ENCODE peak calls at places on chromosomes 12 and 14, in ten cellular contexts. X is CD8-positive, alpha-beta T cell; M is mammary epithelial cell; F is gastrocnemius medialis; S is brain microvascular endothelial cell; Z is fibroblast of pulmonary artery; P is psoas muscle; E is lung; O is OCI-LY7; R is AG10803. I is an unnamed sample.

GRCh38 chr12:106522708-106523107 is 60.1 kb upstream of the RFX4 start:
- DNase-seq in X (no peak), M (peak), F (no peak), S (no peak), Z (no peak), P (no peak), E (no peak), O (no peak), R (no peak), I (no peak)

GRCh38 chr12:80041691-80042090 is 57.6 kb upstream of the OTOGL start:
- DNase-seq in X (no peak), M (peak), F (no peak), S (no peak), Z (peak), P (no peak), E (no peak), O (no peak), R (peak), I (peak)

GRCh38 chr12:49059385-49060232 is 985 bp downstream of the KMT2D start:
- DNase-seq in X (peak), M (peak), F (no peak), S (peak), Z (peak), P (no peak), E (no peak), O (peak), R (peak), I (no peak)

GRCh38 chr12:49923878-49924610 is 20.3 kb upstream of the FAIM2 start:
- DNase-seq in X (no peak), M (no peak), F (no peak), S (no peak), Z (no peak), P (peak), E (no peak), O (no peak), R (no peak), I (no peak)

GRCh38 chr12:77980782-77981181 is 150.1 kb downstream of the NAV3 start:
- DNase-seq in X (no peak), M (no peak), F (no peak), S (no peak), Z (no peak), P (no peak), E (no peak), O (no peak), R (peak), I (no peak)

GRCh38 chr12:95700316-95700785 is 90.2 kb downstream of the NTN4 start:
- DNase-seq in X (no peak), M (peak), F (peak), S (peak), Z (peak), P (no peak), E (no peak), O (no peak), R (peak), I (peak)

GRCh38 chr14:31943861-31944255 is 133.2 kb upstream of the ARHGAP5 start:
- DNase-seq in X (no peak), M (no peak), F (no peak), S (no peak), Z (no peak), P (no peak), E (no peak), O (no peak), R (no peak), I (no peak)

GRCh38 chr12:81811778-81812125 is 52.6 kb upstream of the PPFIA2 start:
- DNase-seq in X (no peak), M (no peak), F (no peak), S (no peak), Z (no peak), P (no peak), E (no peak), O (no peak), R (no peak), I (no peak)

GRCh38 chr12:29943683-29944082 is 159.9 kb upstream of the TMTC1 start:
- DNase-seq in X (no peak), M (no peak), F (no peak), S (no peak), Z (peak), P (no peak), E (no peak), O (no peak), R (no peak), I (no peak)

GRCh38 chr12:113678222-113678621 is 206.6 kb upstream of the LHX5 start:
- DNase-seq in X (no peak), M (peak), F (no peak), S (no peak), Z (no peak), P (no peak), E (no peak), O (no peak), R (no peak), I (no peak)

GRCh38 chr12:3251067-3251466 is 173.9 kb downstream of the TSPAN9 start:
- DNase-seq in X (no peak), M (no peak), F (peak), S (no peak), Z (no peak), P (peak), E (no peak), O (no peak), R (no peak), I (no peak)

GRCh38 chr12:91037301-91037700 is 20.5 kb downstream of the KERA start:
- DNase-seq in X (no peak), M (no peak), F (no peak), S (no peak), Z (no peak), P (no peak), E (no peak), O (no peak), R (peak), I (peak)

GRCh38 chr12:100184549-100184948 is 16.1 kb upstream of the ACTR6 start:
- DNase-seq in X (no peak), M (no peak), F (no peak), S (no peak), Z (no peak), P (no peak), E (no peak), O (no peak), R (peak), I (no peak)

DNA sequence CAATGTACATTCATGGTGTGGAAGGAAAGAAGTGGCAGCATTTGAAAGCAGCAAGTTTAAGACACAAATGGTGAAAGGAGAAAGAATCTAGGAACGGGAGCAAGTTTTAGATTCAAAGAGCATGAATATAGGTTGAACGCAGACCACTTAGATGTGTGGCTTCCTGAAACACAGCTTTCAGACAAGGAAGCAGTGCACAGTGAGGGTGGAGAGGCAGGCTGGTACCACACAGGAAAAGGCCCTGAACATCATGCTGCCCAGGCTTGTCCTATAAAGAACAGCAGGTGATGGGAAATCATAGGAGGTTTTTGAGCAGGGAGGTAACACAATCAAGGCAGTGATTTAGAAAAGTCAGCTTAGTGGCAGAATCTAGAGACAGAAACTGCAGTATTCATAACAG is 35.6 kb downstream of the GNS start:
- DNase-seq in X (no peak), M (no peak), F (no peak), S (no peak), Z (no peak), P (no peak), E (no peak), O (no peak), R (no peak), I (no peak)
- TF ChIP-seq CTCF in X (no peak), M (no peak), F (no peak), S (no peak), Z (no peak), P (no peak), E (no peak), O (no peak), R (no peak), I (no peak)

DNA sequence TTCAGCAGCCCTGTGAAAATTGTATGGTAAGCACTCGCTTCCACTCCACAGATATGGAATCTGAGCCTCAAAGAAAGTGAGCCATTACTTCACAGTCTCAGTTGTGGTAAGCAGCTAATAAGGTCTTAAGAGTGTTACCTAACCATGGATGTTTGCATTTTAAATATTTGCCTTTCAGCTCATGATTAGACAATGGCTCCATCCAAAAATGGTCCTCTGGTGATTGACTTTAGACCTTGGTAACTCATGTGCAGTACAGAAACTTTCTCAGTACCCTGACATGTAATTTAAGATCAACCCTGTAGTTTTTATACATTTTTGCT is 1.8 kb downstream of the A2M start:
- DNase-seq in X (no peak), M (no peak), F (no peak), S (no peak), Z (no peak), P (no peak), E (no peak), O (no peak), R (no peak), I (no peak)
- H3K4me3 ChIP-seq in X (no peak), M (no peak), F (peak), S (no peak), Z (no peak), P (peak), E (peak), O (no peak), R (no peak), I (no peak)

GRCh38 chr12:19574606-19575005 is 135.3 kb downstream of the AEBP2 start:
- DNase-seq in X (no peak), M (no peak), F (no peak), S (no peak), Z (no peak), P (no peak), E (no peak), O (peak), R (no peak), I (no peak)
- TF ChIP-seq CTCF in X (no peak), M (peak), F (no peak), S (peak), Z (no peak), P (no peak), E (no peak), O (peak), R (peak), I (peak)

DNA sequence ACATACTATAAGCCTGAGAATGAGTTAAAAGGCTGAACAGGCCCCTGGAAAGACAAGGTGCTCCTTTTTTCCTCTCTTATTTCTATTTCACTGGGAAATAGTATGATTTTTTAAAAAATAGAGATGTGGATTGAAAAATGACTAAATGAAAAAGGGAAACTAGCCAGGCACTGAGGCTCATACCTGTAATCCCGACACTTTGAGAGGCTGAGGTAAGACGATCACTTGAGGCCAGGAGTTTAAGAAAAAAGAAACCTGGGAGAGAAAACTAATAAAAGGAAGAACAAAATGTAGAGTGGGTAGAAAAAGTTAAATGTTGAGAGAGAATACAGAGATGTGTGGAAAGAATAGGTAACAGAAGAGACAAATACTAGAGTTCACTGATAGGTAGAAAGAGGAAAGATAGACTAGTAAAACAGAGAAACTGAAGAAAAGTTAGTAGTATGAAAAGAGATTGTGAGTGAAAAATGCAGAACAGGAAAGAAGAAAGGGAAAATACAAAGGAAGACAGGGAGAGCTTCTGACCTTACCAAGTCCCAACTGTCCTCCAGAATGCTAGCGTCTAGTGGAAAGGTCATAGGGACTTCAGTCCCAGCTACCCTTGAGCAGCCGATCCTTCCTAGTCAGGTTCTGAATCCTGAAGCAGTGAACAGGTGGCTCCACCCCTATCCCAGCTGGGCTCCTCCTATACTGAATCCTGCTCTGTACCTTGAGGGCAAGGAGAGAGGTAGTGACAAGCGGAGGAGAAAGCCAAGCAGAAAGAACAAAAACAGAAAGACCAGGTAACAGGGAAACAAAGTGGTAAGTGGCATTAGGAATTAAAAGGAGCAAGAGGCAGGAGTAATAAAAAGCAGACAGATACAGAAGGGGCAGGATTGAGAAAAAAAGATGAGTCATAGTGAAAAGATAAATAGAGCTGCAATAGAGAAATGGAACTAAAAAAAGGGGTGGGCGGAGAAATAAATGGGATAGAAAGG is 7.3 kb downstream of the TMEM116 start:
- DNase-seq in X (no peak), M (peak), F (no peak), S (no peak), Z (no peak), P (no peak), E (peak), O (no peak), R (no peak), I (no peak)
- H3K4me3 ChIP-seq in X (no peak), M (peak), F (peak), S (no peak), Z (no peak), P (peak), E (no peak), O (no peak), R (no peak), I (no peak)

DNA sequence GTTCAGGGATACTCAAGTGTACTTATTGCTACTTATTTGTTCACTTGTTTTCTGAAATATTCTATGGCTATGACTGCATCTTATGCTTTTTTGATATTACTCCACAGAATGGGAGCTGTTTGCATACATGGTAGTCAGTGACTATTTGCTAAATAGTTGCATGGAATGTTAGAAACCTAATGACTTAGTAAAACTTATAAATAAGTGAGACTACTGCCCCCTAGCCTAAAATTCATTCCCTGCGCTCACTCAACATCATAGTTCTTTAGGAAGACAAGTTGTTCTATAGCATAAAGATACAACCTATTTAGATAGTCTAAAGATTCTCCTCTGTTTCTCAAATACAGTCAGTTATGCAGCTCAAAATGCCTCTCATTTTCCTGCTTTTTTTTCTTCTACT is 305.5 kb downstream of the CEP128 start:
- DNase-seq in X (no peak), M (no peak), F (no peak), S (peak), Z (peak), P (no peak), E (no peak), O (peak), R (peak), I (no peak)
- TF ChIP-seq CTCF in X (no peak), M (peak), F (no peak), S (no peak), Z (peak), P (no peak), E (no peak), O (peak), R (peak), I (peak)

GRCh38 chr12:133203344-133204263 is 22.3 kb downstream of the ZNF268 start:
- DNase-seq in X (no peak), M (no peak), F (no peak), S (no peak), Z (peak), P (no peak), E (no peak), O (peak), R (peak), I (no peak)

GRCh38 chr12:133206390-133206789 is 25.1 kb downstream of the ZNF268 start:
- DNase-seq in X (no peak), M (no peak), F (no peak), S (no peak), Z (no peak), P (no peak), E (no peak), O (no peak), R (no peak), I (no peak)

GRCh38 chr12:133201888-133202287 is 20.6 kb downstream of the ZNF268 start:
- DNase-seq in X (no peak), M (no peak), F (no peak), S (no peak), Z (no peak), P (no peak), E (no peak), O (no peak), R (no peak), I (no peak)

GRCh38 chr12:133202493-133203343 is 21.4 kb downstream of the ZNF268 start:
- DNase-seq in X (no peak), M (no peak), F (no peak), S (no peak), Z (no peak), P (no peak), E (no peak), O (peak), R (no peak), I (no peak)

GRCh38 chr12:133204264-133204603 is 22.9 kb downstream of the ZNF268 start:
- DNase-seq in X (no peak), M (no peak), F (no peak), S (no peak), Z (no peak), P (no peak), E (no peak), O (no peak), R (no peak), I (no peak)
- H3K4me3 ChIP-seq in X (peak), M (no peak), F (no peak), S (no peak), Z (no peak), P (no peak), E (no peak), O (no peak), R (no peak), I (no peak)

DNA sequence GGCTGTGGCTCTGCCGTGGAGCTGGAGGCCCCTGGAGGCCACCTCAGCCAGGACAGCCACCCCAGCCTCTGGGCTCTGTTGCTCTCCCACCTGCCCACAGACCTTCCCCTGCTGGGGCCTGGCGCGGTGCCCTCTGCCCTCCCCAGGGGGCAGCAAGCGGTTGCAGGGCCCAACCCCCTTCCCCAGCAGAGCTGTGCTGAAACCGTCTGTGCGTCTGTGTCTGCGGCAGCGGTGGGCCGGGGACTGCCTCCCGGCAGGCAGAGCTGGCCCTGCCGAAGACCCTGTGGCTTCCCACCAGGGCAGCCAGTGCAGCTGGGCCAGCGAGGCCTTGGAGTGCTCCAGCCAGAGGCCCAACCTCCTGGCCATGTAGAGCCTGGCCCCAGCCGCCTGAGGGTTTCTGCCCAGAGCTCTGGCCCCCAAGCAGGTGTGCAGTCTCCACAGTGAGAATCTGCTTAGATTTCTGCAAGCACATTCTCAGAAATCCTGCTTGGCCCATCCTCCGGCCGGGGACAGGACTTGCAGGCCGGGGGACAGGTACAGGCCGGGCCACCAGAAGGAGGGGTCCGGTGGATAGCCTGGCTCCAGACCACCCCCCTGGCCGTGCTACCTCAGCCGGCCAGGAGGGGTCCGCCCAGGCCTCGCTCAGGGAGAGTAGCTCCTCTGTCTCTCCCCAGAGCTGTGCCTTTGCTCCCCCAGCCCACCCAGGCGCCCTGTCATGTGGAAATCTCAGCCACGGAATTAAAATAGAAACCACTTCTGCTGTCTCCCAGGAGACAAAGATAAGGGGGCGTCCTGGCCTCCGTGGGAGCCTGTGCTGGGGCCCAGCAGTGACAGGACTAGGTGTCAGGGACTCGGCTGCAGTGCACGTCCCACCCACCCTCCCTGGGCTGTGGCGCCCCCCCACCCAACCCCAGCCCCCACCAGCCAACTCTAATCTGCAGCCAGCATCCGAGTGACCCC is 3.5 kb upstream of the CRIP2 start:
- DNase-seq in X (no peak), M (no peak), F (no peak), S (no peak), Z (no peak), P (no peak), E (no peak), O (no peak), R (no peak), I (no peak)
- TF ChIP-seq CTCF in X (no peak), M (no peak), F (no peak), S (peak), Z (no peak), P (no peak), E (no peak), O (peak), R (peak), I (no peak)